ENCODE peak calls at places on chromosomes 5 and 9, in four cellular contexts. One of them, this sample, is unnamed.
A peak's percentile ranks its signal among the peaks of the same experiment; 100 is the strongest.

GRCh38 chr9:2066312-2067273 is 51.4 kb downstream of the SMARCA2 start:
- ATAC-seq in Right ventricle myocardium superior: peak; percentile 36
- ATAC-seq in naive B cell: no peak
- ATAC-seq in mucosa of descending colon: no peak
- ATAC-seq in this sample: peak; percentile 67

GRCh38 chr9:105818903-105819302 is 124.6 kb downstream of the TMEM38B start:
- ATAC-seq in Right ventricle myocardium superior: no peak
- ATAC-seq in mucosa of descending colon: no peak
- ATAC-seq in naive B cell: no peak
- ATAC-seq in this sample: no peak

GRCh38 chr5:172775326-172776234 is 4.6 kb upstream of the DUSP1 start:
- ATAC-seq in Right ventricle myocardium superior: no peak
- ATAC-seq in mucosa of descending colon: peak; percentile 41
- ATAC-seq in naive B cell: no peak
- ATAC-seq in this sample: peak; percentile 52

GRCh38 chr9:134182554-134183219 is 18.3 kb upstream of the RNU6ATAC start:
- ATAC-seq in mucosa of descending colon: peak; percentile 58
- ATAC-seq in naive B cell: no peak
- ATAC-seq in Right ventricle myocardium superior: peak; percentile 45
- ATAC-seq in this sample: peak; percentile 83

GRCh38 chr9:87479801-87480201 is 17.9 kb upstream of the DAPK1 start:
- ATAC-seq in Right ventricle myocardium superior: no peak
- ATAC-seq in naive B cell: peak; percentile 35
- ATAC-seq in mucosa of descending colon: peak; percentile 39
- ATAC-seq in this sample: no peak

GRCh38 chr5:14851597-14851996 is 20.0 kb downstream of the ANKH start:
- ATAC-seq in Right ventricle myocardium superior: no peak
- ATAC-seq in mucosa of descending colon: no peak
- ATAC-seq in naive B cell: peak; percentile 62
- ATAC-seq in this sample: no peak

GRCh38 chr9:119088002-119088401 is 281.2 kb downstream of the BRINP1 start:
- ATAC-seq in mucosa of descending colon: no peak
- ATAC-seq in Right ventricle myocardium superior: no peak
- ATAC-seq in naive B cell: no peak
- ATAC-seq in this sample: no peak

GRCh38 chr9:96071245-96072124 is 196.0 kb downstream of the ERCC6L2 start:
- ATAC-seq in mucosa of descending colon: peak; percentile 62
- ATAC-seq in naive B cell: no peak
- ATAC-seq in Right ventricle myocardium superior: no peak
- ATAC-seq in this sample: peak; percentile 64

GRCh38 chr9:82606761-82607382 is 456.1 kb downstream of the RASEF start:
- ATAC-seq in Right ventricle myocardium superior: peak; percentile 85
- ATAC-seq in naive B cell: peak; percentile 46
- ATAC-seq in mucosa of descending colon: peak; percentile 79
- ATAC-seq in this sample: peak; percentile 68

GRCh38 chr5:180352976-180353225 is 235 bp downstream of the GFPT2 start:
- ATAC-seq in Right ventricle myocardium superior: no peak
- ATAC-seq in mucosa of descending colon: peak; percentile 12
- ATAC-seq in naive B cell: peak; percentile 22
- ATAC-seq in this sample: no peak

GRCh38 chr5:107103522-107103921 is 567.2 kb downstream of the EFNA5 start:
- ATAC-seq in naive B cell: no peak
- ATAC-seq in mucosa of descending colon: no peak
- ATAC-seq in Right ventricle myocardium superior: no peak
- ATAC-seq in this sample: no peak

GRCh38 chr9:87445646-87446045 is 52.0 kb upstream of the DAPK1 start:
- ATAC-seq in mucosa of descending colon: peak; percentile 68
- ATAC-seq in Right ventricle myocardium superior: peak; percentile 75
- ATAC-seq in naive B cell: no peak
- ATAC-seq in this sample: no peak

GRCh38 chr9:98927724-98928123 is 16.0 kb upstream of the COL15A1 start:
- ATAC-seq in naive B cell: no peak
- ATAC-seq in mucosa of descending colon: no peak
- ATAC-seq in Right ventricle myocardium superior: no peak
- ATAC-seq in this sample: no peak

GRCh38 chr9:131773911-131774379 is 34.1 kb upstream of the RAPGEF1 start:
- ATAC-seq in mucosa of descending colon: peak; percentile 42
- ATAC-seq in Right ventricle myocardium superior: peak; percentile 75
- ATAC-seq in naive B cell: no peak
- ATAC-seq in this sample: peak; percentile 41

GRCh38 chr5:176400382-176401156 is 12.0 kb downstream of the HIGD2A start:
- ATAC-seq in naive B cell: no peak
- ATAC-seq in Right ventricle myocardium superior: peak; percentile 23
- ATAC-seq in mucosa of descending colon: peak; percentile 75
- ATAC-seq in this sample: peak; percentile 80